ENCODE peak calls at places on chromosomes 2 and 18, in four cellular contexts. D is fibroblast of lung, Q is GM12878, B is SK-N-SH. U is an unnamed sample.

GRCh38 chr18:10923225-10923624 is 226.1 kb downstream of the PIEZO2 start:
- DNase-seq in B (no peak), D (no peak), Q (no peak), U (no peak)

GRCh38 chr2:146874260-146874658 is 970.6 kb upstream of the ACVR2A start:
- DNase-seq in Q (no peak), D (peak; percentile 66), B (no peak), U (no peak)

GRCh38 chr2:98086491-98087446 is at the start of gene VWA3B:
- DNase-seq in B (peak; percentile 91), Q (no peak), D (peak; percentile 36), U (peak; percentile 70)

GRCh38 chr2:27663160-27663462 is 303 bp downstream of the SUPT7L start:
- DNase-seq in B (no peak), Q (no peak), D (no peak), U (no peak)

GRCh38 chr2:237391140-237391539 is 22.8 kb downstream of the COL6A3 start:
- DNase-seq in D (no peak), Q (no peak), B (peak; percentile 47), U (no peak)

GRCh38 chr2:42872736-42873135 is 80.4 kb upstream of the HAAO start:
- DNase-seq in Q (no peak), B (no peak), D (peak; percentile 58), U (no peak)

GRCh38 chr2:237097911-237098702 is 12.4 kb downstream of the COPS8 start:
- DNase-seq in Q (no peak), D (peak; percentile 96), B (no peak), U (no peak)

GRCh38 chr2:172489682-172490081 is 62.3 kb downstream of the ITGA6 start:
- DNase-seq in Q (no peak), B (no peak), D (no peak), U (no peak)

GRCh38 chr2:144509001-144509545 is 10.8 kb downstream of the ZEB2 start:
- DNase-seq in B (no peak), Q (no peak), D (peak; percentile 60), U (no peak)

GRCh38 chr2:101151141-101151858 is at the start of gene TBC1D8:
- DNase-seq in Q (no peak), B (peak; percentile 97), D (peak; percentile 76), U (peak; percentile 37)

GRCh38 chr2:112254466-112255240 is at the start of gene ZC3H8:
- DNase-seq in Q (peak; percentile 80), B (peak; percentile 99), D (peak; percentile 81), U (peak; percentile 93)

GRCh38 chr2:36819090-36819711 is 122.7 kb downstream of the VIT start:
- DNase-seq in B (no peak), Q (no peak), D (no peak), U (no peak)

GRCh38 chr2:177763532-177764265 is 308.9 kb downstream of the PDE11A start:
- DNase-seq in B (peak; percentile 67), Q (no peak), D (peak; percentile 73), U (peak; percentile 61)

GRCh38 chr2:151637284-151637781 is 96.9 kb downstream of the NEB start:
- DNase-seq in B (no peak), Q (peak; percentile 11), D (peak; percentile 9), U (peak; percentile 41)

GRCh38 chr2:70861774-70862644 is 26.4 kb upstream of the CD207 start:
- DNase-seq in B (peak; percentile 85), D (peak; percentile 72), Q (no peak), U (peak; percentile 59)

GRCh38 chr18:34330308-34330707 is 105.6 kb upstream of the NOL4 start:
- DNase-seq in B (no peak), Q (no peak), D (no peak), U (no peak)

GRCh38 chr2:44980786-44981713 is 28.2 kb downstream of the SIX2 start:
- DNase-seq in B (no peak), D (no peak), Q (no peak), U (no peak)

GRCh38 chr2:74328074-74328473 is 15.1 kb downstream of the SLC4A5 start:
- DNase-seq in B (no peak), D (no peak), Q (no peak), U (no peak)

GRCh38 chr2:74325815-74326214 is 17.4 kb downstream of the SLC4A5 start:
- DNase-seq in B (no peak), Q (no peak), D (no peak), U (no peak)

GRCh38 chr2:74328573-74328972 is 14.6 kb downstream of the SLC4A5 start:
- DNase-seq in B (no peak), D (no peak), Q (no peak), U (no peak)

GRCh38 chr2:74327627-74328026 is 15.6 kb downstream of the SLC4A5 start:
- DNase-seq in B (no peak), D (no peak), Q (no peak), U (no peak)

GRCh38 chr2:74327205-74327604 is 16.0 kb downstream of the SLC4A5 start:
- DNase-seq in Q (no peak), B (no peak), D (no peak), U (no peak)
- H2AFZ ChIP-seq in Q (no peak overlapping the region), B (no peak overlapping the region), D (no peak overlapping the region), U (no peak overlapping the region)

GRCh38 chr18:41126541-41127235 is 828.3 kb upstream of the PIK3C3 start:
- DNase-seq in Q (no peak), D (peak; percentile 56), B (no peak), U (no peak)

GRCh38 chr18:41121116-41121826 is 833.8 kb upstream of the PIK3C3 start:
- DNase-seq in Q (no peak), D (peak; percentile 87), B (no peak), U (no peak)
- H2AFZ ChIP-seq in Q (no peak overlapping the region), D (no peak overlapping the region), B (no peak overlapping the region), U (no peak overlapping the region)

GRCh38 chr2:118050386-118050785 is 36.5 kb upstream of the CCDC93 start:
- DNase-seq in Q (no peak), D (no peak), B (no peak), U (no peak)
- H2AFZ ChIP-seq in Q (no peak overlapping the region), D (no peak overlapping the region), B (no peak overlapping the region), U (peak overlapping the region; percentile 65)

DNA sequence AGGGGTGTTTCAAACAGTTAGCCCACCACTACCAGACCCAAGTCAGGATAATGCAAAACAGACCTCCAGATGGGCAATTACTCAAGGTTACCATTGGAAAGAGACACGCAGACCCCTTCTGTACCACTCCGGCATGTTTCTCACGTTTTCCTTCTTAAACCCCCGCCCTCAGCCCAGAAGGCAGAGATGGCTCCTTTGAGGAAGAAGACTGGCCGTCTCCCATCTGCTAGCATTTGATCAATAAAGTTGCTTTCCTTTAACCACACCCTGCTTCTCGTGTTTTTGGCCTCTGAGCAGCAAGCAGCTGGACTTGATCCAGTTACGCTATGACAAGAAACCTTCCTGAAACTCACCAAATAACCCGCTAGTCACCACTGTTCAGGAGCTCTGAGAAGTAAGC is 1012.4 kb upstream of the GYPC start:
- DNase-seq in D (no peak), B (no peak), Q (peak; percentile 52), U (no peak)
- H2AFZ ChIP-seq in D (no peak overlapping the region), B (no peak overlapping the region), Q (peak overlapping the region; percentile 67), U (no peak overlapping the region)

DNA sequence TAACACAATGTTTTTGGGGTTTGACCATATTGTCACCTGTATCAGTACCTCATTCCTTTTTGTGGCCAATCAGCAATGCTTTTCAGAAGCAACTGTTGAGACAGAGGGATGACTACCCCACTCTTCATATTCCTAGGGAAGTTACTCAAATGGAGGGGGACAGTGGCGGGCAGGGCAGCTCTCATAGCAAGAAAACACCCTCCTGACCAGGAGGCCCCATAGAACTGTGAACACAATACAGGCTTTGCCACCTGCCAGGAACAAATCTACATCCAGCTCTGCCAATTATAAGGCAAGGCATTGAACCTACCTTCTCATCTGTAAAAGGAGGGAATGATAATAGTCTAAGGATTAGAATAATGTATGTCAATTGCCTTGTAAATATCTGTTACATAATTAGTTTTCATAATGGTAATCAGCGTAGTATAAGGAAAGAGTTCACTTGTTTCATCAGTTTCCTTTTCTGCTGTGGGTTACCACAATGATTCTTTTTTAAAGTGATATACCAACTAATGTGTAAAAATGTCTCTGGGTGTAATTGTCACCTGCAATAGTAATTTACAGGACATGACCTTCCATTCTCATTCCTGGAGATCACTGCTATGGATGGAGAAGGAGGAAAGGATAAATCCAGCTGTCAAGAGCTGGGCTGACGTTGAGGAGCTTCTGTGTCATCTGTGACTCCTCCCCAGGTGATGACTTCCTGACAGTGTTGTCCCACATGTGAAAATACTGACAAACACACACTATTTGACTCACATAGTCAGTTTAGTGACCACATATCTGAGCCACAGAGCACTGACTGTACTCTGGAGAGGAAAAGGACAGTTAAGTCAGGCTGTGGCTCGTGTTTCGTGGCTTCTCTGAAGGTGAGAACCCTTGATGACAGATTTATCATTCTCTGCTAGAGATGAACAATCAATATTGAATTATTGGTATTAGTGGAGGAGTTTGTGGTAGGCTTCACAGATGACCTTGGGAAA is 13.4 kb downstream of the ALPK2 start:
- DNase-seq in Q (peak; percentile 88), B (no peak), D (no peak), U (no peak)
- H2AFZ ChIP-seq in Q (peak overlapping the region; percentile 73), B (no peak overlapping the region), D (no peak overlapping the region), U (no peak overlapping the region)

U was measured in OCI-LY7.